ENCODE peak calls at places on chromosomes 12 and 14, in six cellular contexts. D is A549, H is HepG2, V is GM12878, B is K562, J is endothelial cell of umbilical vein. U is an unnamed sample.

GRCh38 chr12:123085046-123085445 is 65.8 kb downstream of the PITPNM2 start:
- DNase-seq in D (no peak), H (no peak), V (no peak), B (no peak), J (no peak), U (no peak)

GRCh38 chr12:32125455-32126084 is 18.9 kb downstream of the BICD1 start:
- DNase-seq in D (no peak), H (no peak), V (no peak), B (no peak), J (no peak), U (no peak)

GRCh38 chr12:56596815-56597214 is 33.3 kb downstream of the BAZ2A start:
- DNase-seq in D (no peak), H (no peak), V (no peak), B (no peak), J (no peak), U (no peak)

GRCh38 chr14:104144911-104145825 is 6.8 kb downstream of the KIF26A start:
- DNase-seq in D (no peak), H (no peak), V (no peak), B (no peak), J (no peak), U (no peak)

GRCh38 chr12:126198516-126198915 is 1133.3 kb downstream of the AACS start:
- DNase-seq in D (no peak), H (no peak), V (no peak), B (no peak), J (no peak), U (no peak)

GRCh38 chr12:153080-153746 is 60.7 kb downstream of the SLC6A12 start:
- DNase-seq in D (peak; percentile 79), H (peak; percentile 75), V (no peak), B (peak; percentile 81), J (peak; percentile 29), U (peak; percentile 78)

GRCh38 chr12:58915634-58916033 is 4.7 kb downstream of the LRIG3 start:
- DNase-seq in D (no peak), H (no peak), V (no peak), B (no peak), J (peak; percentile 76), U (no peak)

GRCh38 chr12:130163461-130164215 is 1.4 kb downstream of the FZD10 start:
- DNase-seq in D (no peak), H (no peak), V (no peak), B (no peak), J (no peak), U (no peak)

GRCh38 chr14:88904206-88904647 is 79.8 kb downstream of the TTC8 start:
- DNase-seq in D (no peak), H (no peak), V (no peak), B (no peak), J (no peak), U (no peak)

GRCh38 chr12:121820056-121820455 is 16.2 kb downstream of the SETD1B start:
- DNase-seq in D (no peak), H (no peak), V (no peak), B (no peak), J (no peak), U (no peak)

GRCh38 chr12:34402899-34403705 is 380.8 kb downstream of the ALG10 start:
- DNase-seq in D (no peak), H (no peak), V (no peak), B (no peak), J (no peak), U (no peak)

GRCh38 chr14:28676481-28676880 is 90.1 kb upstream of the FOXG1 start:
- DNase-seq in D (peak; percentile 11), H (no peak), V (no peak), B (no peak), J (peak; percentile 46), U (peak; percentile 8)

DNA sequence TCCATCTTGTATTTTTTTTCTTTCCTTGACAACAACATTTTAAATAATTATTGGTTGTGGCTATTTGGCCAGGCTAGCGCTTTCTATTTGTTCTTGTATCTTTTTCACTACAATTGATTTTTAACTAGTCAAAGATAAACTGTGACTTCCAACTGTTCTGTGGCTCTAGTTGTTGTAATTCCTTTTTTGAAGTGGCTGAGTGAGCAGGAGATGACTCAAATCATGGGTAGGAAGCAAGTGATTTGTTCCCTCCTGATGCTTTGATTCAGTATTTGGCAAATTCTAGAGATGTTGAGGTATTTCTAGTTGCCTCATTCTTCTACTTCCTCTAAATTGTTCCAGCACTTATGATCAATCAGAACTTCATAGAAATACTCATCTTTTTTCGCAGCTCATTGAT is 633.5 kb downstream of the RERGL start:
- DNase-seq in D (no peak), H (no peak), V (no peak), B (no peak), J (no peak), U (no peak)
- H3K4me3 ChIP-seq in D (no peak overlapping the region), H (no peak overlapping the region), V (no peak overlapping the region), B (no peak overlapping the region), J (no peak overlapping the region), U (no peak overlapping the region)

GRCh38 chr14:26174395-26174794 is 423.4 kb downstream of the NOVA1 start:
- DNase-seq in D (no peak), H (no peak), V (no peak), B (no peak), J (no peak), U (no peak)

GRCh38 chr14:26175659-26176058 is 422.2 kb downstream of the NOVA1 start:
- DNase-seq in D (no peak), H (no peak), V (no peak), B (no peak), J (no peak), U (no peak)

DNA sequence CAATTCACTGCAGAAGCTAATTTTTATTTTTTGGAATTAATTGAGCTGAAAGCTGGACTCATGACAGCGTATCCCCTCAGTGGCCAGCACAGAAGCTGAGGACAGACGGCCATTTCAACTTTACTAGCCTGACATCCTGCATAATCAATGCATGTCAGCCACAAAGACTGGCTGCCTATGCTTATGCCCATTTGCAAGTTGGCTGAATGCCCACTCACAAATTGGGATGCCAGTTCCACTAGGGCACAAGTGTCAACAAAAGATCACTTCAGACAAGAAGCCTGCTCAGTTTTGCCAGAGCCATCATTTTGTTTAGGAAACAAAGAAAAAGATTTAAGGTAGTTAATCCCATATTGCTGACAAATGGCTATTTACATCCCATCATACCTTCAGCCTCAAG is 417.6 kb downstream of the NOVA1 start:
- DNase-seq in D (no peak), H (no peak), V (no peak), B (no peak), J (no peak), U (no peak)
- TF ChIP-seq MYC in D (no peak), H (no peak), V (no peak), B (no peak), J (no peak), U (no peak)

GRCh38 chr14:57390037-57390805 is at the start of gene NAA30:
- DNase-seq in D (peak; percentile 96), H (peak; percentile 86), V (peak; percentile 81), B (peak; percentile 94), J (peak; percentile 92), U (peak; percentile 96)
- TF ChIP-seq POLR2A in D (peak; percentile 54), H (peak; percentile 53), V (peak; percentile 87), B (peak; percentile 71), J (peak; percentile 13), U (peak; percentile 48)

GRCh38 chr14:74238974-74239847 is at the start of gene VSX2:
- DNase-seq in D (no peak), H (no peak), V (no peak), B (no peak), J (no peak), U (no peak)
- H3K4me3 ChIP-seq in D (no peak within 1 kb of the TSS), H (no peak within 1 kb of the TSS), V (no peak within 1 kb of the TSS), B (no peak within 1 kb of the TSS), J (no peak within 1 kb of the TSS), U (no peak within 1 kb of the TSS)

U was measured in NB4.